ENCODE peak calls at places on chromosomes 7 and 10, in ten cellular contexts. G, E, U, Y, B, S, W, T, M and J are unnamed samples.

GRCh38 chr7:117808273-117808868 is 64.9 kb downstream of the CTTNBP2 start:
- DNase-seq in G (no peak), E (no peak), U (no peak), Y (peak; percentile 86), B (no peak), S (no peak), W (peak; percentile 37), T (no peak), M (no peak), J (peak; percentile 52)

GRCh38 chr7:150420242-150420641 is 30.2 kb upstream of the GIMAP8 start:
- DNase-seq in G (peak; percentile 16), E (no peak), U (no peak), Y (peak; percentile 11), B (no peak), S (peak; percentile 1), W (no peak), T (no peak), M (no peak), J (no peak)

GRCh38 chr10:106082865-106083264 is 1081.6 kb downstream of the SORCS1 start:
- DNase-seq in G (no peak), E (no peak), U (no peak), Y (no peak), B (no peak), S (no peak), W (no peak), T (no peak), M (no peak), J (peak; percentile 4)

GRCh38 chr10:101675115-101675514 is 19.9 kb downstream of the FBXW4 start:
- DNase-seq in G (no peak), E (no peak), U (no peak), Y (no peak), B (no peak), S (no peak), W (no peak), T (no peak), M (no peak), J (no peak)

GRCh38 chr7:80312139-80312661 is 177.6 kb downstream of the GNAI1 start:
- DNase-seq in G (no peak), E (no peak), U (no peak), Y (no peak), B (peak; percentile 87), S (peak; percentile 51), W (no peak), T (no peak), M (peak; percentile 97), J (no peak)

GRCh38 chr10:128420623-128421022 is 294.4 kb upstream of the MKI67 start:
- DNase-seq in G (no peak), E (no peak), U (no peak), Y (no peak), B (no peak), S (no peak), W (no peak), T (no peak), M (no peak), J (no peak)

GRCh38 chr10:28910960-28911359 is 233.6 kb downstream of the BAMBI start:
- DNase-seq in G (no peak), E (no peak), U (no peak), Y (no peak), B (no peak), S (no peak), W (no peak), T (no peak), M (peak; percentile 43), J (no peak)

GRCh38 chr7:6536262-6536770 is 14.9 kb downstream of the GRID2IP start:
- DNase-seq in G (no peak), E (no peak), U (no peak), Y (no peak), B (no peak), S (no peak), W (peak; percentile 35), T (no peak), M (no peak), J (no peak)

GRCh38 chr10:132971448-132972148 is 29.2 kb upstream of the CFAP46 start:
- DNase-seq in G (no peak), E (peak; percentile 58), U (peak; percentile 48), Y (peak; percentile 40), B (no peak), S (no peak), W (peak; percentile 27), T (no peak), M (no peak), J (no peak)

GRCh38 chr10:79344502-79345195 is 2.6 kb upstream of the PPIF start:
- DNase-seq in G (no peak), E (no peak), U (no peak), Y (peak; percentile 28), B (no peak), S (no peak), W (no peak), T (no peak), M (no peak), J (no peak)

GRCh38 chr10:79445217-79445707 is at the start of gene ZCCHC24:
- DNase-seq in G (peak; percentile 75), E (no peak), U (peak; percentile 84), Y (no peak), B (peak; percentile 75), S (no peak), W (no peak), T (peak; percentile 54), M (peak; percentile 34), J (no peak)

GRCh38 chr10:62794306-62794705 is 10.2 kb upstream of the ADO start:
- DNase-seq in G (no peak), E (no peak), U (no peak), Y (no peak), B (no peak), S (no peak), W (no peak), T (no peak), M (no peak), J (no peak)

DNA sequence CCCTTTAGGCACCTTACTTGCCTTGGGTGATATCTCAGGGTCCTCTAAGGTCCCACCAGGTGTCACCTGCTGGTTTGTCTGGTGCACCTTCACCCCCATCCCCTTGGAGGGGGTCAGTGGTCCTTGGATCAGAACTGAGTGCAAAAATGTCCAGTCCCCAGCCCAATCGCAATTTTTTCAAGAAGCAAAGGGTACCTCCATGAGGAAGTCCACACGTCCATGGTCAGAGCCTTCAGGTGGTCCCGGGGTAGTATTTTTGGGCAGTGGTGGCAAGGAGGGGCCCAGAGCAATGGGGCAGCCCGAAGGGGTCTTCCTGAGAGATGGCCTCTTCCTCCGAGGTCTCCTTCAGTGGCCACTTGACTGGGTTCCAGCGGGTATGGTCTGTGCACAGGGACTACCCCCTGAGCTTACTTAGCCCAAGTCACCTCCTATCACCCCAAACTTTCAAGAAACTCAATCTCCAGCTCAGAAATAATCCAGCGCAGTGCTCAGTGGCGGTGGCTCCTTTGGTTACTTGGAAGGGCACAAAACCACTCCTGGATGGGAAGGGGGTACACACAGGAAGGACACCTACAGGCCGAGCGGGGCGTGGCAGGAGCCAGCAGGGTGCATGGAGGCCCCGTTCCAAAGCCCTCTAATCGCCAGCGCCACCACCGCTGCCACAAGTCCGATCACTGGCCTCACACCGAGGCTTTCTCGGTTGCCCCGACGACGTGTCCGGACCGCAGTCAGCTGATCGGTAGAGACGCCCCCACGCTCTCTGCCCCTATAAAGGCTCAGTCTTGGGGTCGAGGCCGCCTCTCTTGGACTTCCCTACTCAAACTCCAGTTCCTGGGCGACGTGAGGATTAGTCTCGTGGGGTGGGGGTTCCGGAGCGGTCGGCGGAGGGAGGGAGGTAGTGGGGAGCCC is 4.5 kb downstream of the SAP25 start:
- DNase-seq in G (peak; percentile 95), E (peak; percentile 82), U (peak; percentile 67), Y (peak; percentile 97), B (peak; percentile 88), S (peak; percentile 80), W (peak; percentile 72), T (peak; percentile 57), M (peak; percentile 50), J (peak; percentile 67)
- H3K27ac ChIP-seq in G (no peak overlapping the region), E (peak overlapping the region; percentile 40), U (no peak overlapping the region), Y (peak overlapping the region; percentile 90), B (no peak overlapping the region), S (peak overlapping the region; percentile 70), W (no peak overlapping the region), T (peak overlapping the region; percentile 40), M (no peak overlapping the region), J (no peak overlapping the region)

DNA sequence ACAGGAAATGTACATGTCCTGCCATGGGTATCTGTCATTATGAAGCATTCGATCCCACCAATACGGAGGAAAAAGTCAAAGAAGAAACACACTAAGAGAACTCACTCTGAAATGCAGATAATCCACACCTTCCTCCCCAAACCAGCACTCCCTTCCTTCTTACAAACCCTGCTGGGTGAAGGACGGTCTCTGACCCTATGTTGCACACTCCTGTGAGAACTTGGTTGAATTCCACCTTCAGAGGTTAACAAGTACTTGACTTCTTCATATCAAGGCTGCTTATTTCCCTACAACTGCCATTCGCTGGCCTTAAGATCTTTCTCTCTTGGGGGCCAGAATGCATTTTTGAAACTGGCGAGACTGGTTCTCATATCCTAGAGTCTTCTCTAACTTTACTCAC is 16.6 kb downstream of the YWHAG start:
- DNase-seq in G (no peak), E (peak; percentile 13), U (no peak), Y (no peak), B (no peak), S (no peak), W (peak; percentile 47), T (no peak), M (no peak), J (no peak)
- H3K27ac ChIP-seq in G (no peak overlapping the region), E (no peak overlapping the region), U (peak overlapping the region; percentile 84), Y (no peak overlapping the region), B (no peak overlapping the region), S (no peak overlapping the region), W (peak overlapping the region; percentile 75), T (no peak overlapping the region), M (no peak overlapping the region), J (peak overlapping the region; percentile 27)

GRCh38 chr10:73339436-73339835 is 19.2 kb downstream of the CFAP70 start:
- DNase-seq in G (no peak), E (no peak), U (peak; percentile 64), Y (no peak), B (no peak), S (no peak), W (no peak), T (no peak), M (no peak), J (no peak)
- H3K27ac ChIP-seq in G (no peak overlapping the region), E (no peak overlapping the region), U (no peak overlapping the region), Y (no peak overlapping the region), B (no peak overlapping the region), S (no peak overlapping the region), W (no peak overlapping the region), T (no peak overlapping the region), M (no peak overlapping the region), J (no peak overlapping the region)

GRCh38 chr7:92810242-92810611 is 26.1 kb downstream of the CDK6 start:
- DNase-seq in G (no peak), E (no peak), U (no peak), Y (no peak), B (peak; percentile 26), S (no peak), W (no peak), T (no peak), M (no peak), J (no peak)

GRCh38 chr7:92808006-92808405 is 28.4 kb downstream of the CDK6 start:
- DNase-seq in G (no peak), E (no peak), U (no peak), Y (no peak), B (no peak), S (no peak), W (no peak), T (no peak), M (no peak), J (peak; percentile 27)

GRCh38 chr7:92808635-92809034 is 27.7 kb downstream of the CDK6 start:
- DNase-seq in G (no peak), E (no peak), U (no peak), Y (no peak), B (no peak), S (no peak), W (no peak), T (no peak), M (no peak), J (no peak)

GRCh38 chr7:92811158-92811557 is 25.2 kb downstream of the CDK6 start:
- DNase-seq in G (no peak), E (no peak), U (no peak), Y (no peak), B (no peak), S (no peak), W (no peak), T (no peak), M (no peak), J (no peak)

GRCh38 chr7:92809397-92810241 is 26.8 kb downstream of the CDK6 start:
- DNase-seq in G (peak; percentile 43), E (peak; percentile 79), U (no peak), Y (peak; percentile 79), B (peak; percentile 89), S (peak; percentile 85), W (peak; percentile 77), T (peak; percentile 46), M (peak; percentile 90), J (peak; percentile 76)
- H3K27ac ChIP-seq in G (peak overlapping the region; percentile 71), E (peak overlapping the region; percentile 66), U (peak overlapping the region; percentile 7), Y (peak overlapping the region; percentile 58), B (no peak overlapping the region), S (peak overlapping the region; percentile 83), W (peak overlapping the region; percentile 79), T (no peak overlapping the region), M (peak overlapping the region; percentile 86), J (peak overlapping the region; percentile 66)